ENCODE peak calls at places on chromosomes 7 and 10, in six cellular contexts. H is cardiac muscle cell, V is mesendoderm, Q is SJSA1, Y is aorta, M is substantia nigra. T is an unnamed sample.
A peak's percentile ranks its signal among the peaks of the same experiment; 100 is the strongest.

GRCh38 chr10:124250506-124250905 is 157.1 kb upstream of the CHST15 start:
- DNase-seq in H (no peak), V (no peak), Q (no peak), Y (no peak), M (no peak), T (no peak)

GRCh38 chr7:150339369-150339768 is 2.1 kb downstream of the RARRES2 start:
- DNase-seq in H (no peak), V (no peak), Q (no peak), Y (no peak), M (no peak), T (no peak)

GRCh38 chr10:76206797-76207352 is 775.5 kb downstream of the LRMDA start:
- DNase-seq in H (no peak), V (no peak), Q (no peak), Y (no peak), M (no peak), T (no peak)

GRCh38 chr10:7642612-7643011 is 24.2 kb downstream of the ITIH5 start:
- DNase-seq in H (no peak), V (no peak), Q (no peak), Y (no peak), M (no peak), T (no peak)

GRCh38 chr10:19977097-19977521 is 160.9 kb downstream of the PLXDC2 start:
- DNase-seq in H (no peak), V (peak; percentile 63), Q (no peak), Y (no peak), M (no peak), T (no peak)

GRCh38 chr7:52799817-52800216 is 235.6 kb upstream of the POM121L12 start:
- DNase-seq in H (no peak), V (no peak), Q (no peak), Y (no peak), M (no peak), T (no peak)

GRCh38 chr7:2954433-2954853 is 89.2 kb downstream of the CARD11 start:
- DNase-seq in H (no peak), V (no peak), Q (no peak), Y (no peak), M (no peak), T (no peak)

GRCh38 chr7:98462926-98463325 is 62.0 kb upstream of the BAIAP2L1 start:
- DNase-seq in H (no peak), V (no peak), Q (no peak), Y (no peak), M (no peak), T (no peak)

GRCh38 chr7:44793919-44794715 is 2.4 kb upstream of the PPIA start:
- DNase-seq in H (no peak), V (peak; percentile 36), Q (no peak), Y (no peak), M (no peak), T (no peak)

GRCh38 chr10:128540806-128541739 is 414.9 kb upstream of the MKI67 start:
- DNase-seq in H (peak; percentile 50), V (peak; percentile 56), Q (no peak), Y (no peak), M (peak; percentile 1), T (no peak)

GRCh38 chr10:13449296-13449695 is 79.5 kb downstream of the BEND7 start:
- DNase-seq in H (no peak), V (no peak), Q (no peak), Y (no peak), M (no peak), T (no peak)

GRCh38 chr10:110802551-110803238 is 69.0 kb upstream of the PDCD4 start:
- DNase-seq in H (no peak), V (peak; percentile 35), Q (peak; percentile 81), Y (peak; percentile 87), M (no peak), T (peak; percentile 72)

GRCh38 chr7:117386125-117386709 is 41.1 kb downstream of the ASZ1 start:
- DNase-seq in H (no peak), V (no peak), Q (no peak), Y (no peak), M (no peak), T (peak; percentile 41)

GRCh38 chr10:112389147-112389822 is 15.4 kb downstream of the ACSL5 start:
- DNase-seq in H (peak; percentile 15), V (peak; percentile 94), Q (peak; percentile 61), Y (no peak), M (no peak), T (no peak)

GRCh38 chr7:91850455-91850854 is 30.0 kb downstream of the MTERF1 start:
- DNase-seq in H (no peak), V (peak; percentile 40), Q (no peak), Y (no peak), M (no peak), T (no peak)

GRCh38 chr10:123858039-123858740 is 33.4 kb downstream of the CPXM2 start:
- DNase-seq in H (no peak), V (no peak), Q (no peak), Y (no peak), M (no peak), T (no peak)

GRCh38 chr7:157587051-157587450 is 250.2 kb downstream of the DNAJB6 start:
- DNase-seq in H (no peak), V (no peak), Q (no peak), Y (peak; percentile 64), M (no peak), T (no peak)

GRCh38 chr10:37225163-37225562 is 99.8 kb downstream of the ANKRD30A start:
- DNase-seq in H (no peak), V (no peak), Q (no peak), Y (no peak), M (no peak), T (no peak)

GRCh38 chr10:97718659-97719142 is 5.2 kb downstream of the MARVELD1 start:
- DNase-seq in H (no peak), V (no peak), Q (no peak), Y (peak; percentile 76), M (no peak), T (peak; percentile 73)

GRCh38 chr10:62779487-62780248 is 24.9 kb upstream of the ADO start:
- DNase-seq in H (no peak), V (no peak), Q (no peak), Y (no peak), M (no peak), T (no peak)

GRCh38 chr7:43872401-43873165 is 3.3 kb upstream of the MRPS24 start:
- DNase-seq in H (peak; percentile 7), V (peak; percentile 17), Q (peak; percentile 34), Y (peak; percentile 76), M (no peak), T (peak; percentile 57)

GRCh38 chr7:46444266-46444665 is 523.2 kb upstream of the IGFBP3 start:
- DNase-seq in H (no peak), V (no peak), Q (no peak), Y (no peak), M (no peak), T (no peak)

GRCh38 chr7:120994512-120995363 is 6.2 kb downstream of the CPED1 start:
- DNase-seq in H (no peak), V (no peak), Q (no peak), Y (no peak), M (no peak), T (no peak)
- H3K27ac ChIP-seq in H (no peak overlapping the region), V (no peak overlapping the region), Q (no peak overlapping the region), Y (no peak overlapping the region), M (no peak overlapping the region), T (peak overlapping the region; percentile 96)

DNA sequence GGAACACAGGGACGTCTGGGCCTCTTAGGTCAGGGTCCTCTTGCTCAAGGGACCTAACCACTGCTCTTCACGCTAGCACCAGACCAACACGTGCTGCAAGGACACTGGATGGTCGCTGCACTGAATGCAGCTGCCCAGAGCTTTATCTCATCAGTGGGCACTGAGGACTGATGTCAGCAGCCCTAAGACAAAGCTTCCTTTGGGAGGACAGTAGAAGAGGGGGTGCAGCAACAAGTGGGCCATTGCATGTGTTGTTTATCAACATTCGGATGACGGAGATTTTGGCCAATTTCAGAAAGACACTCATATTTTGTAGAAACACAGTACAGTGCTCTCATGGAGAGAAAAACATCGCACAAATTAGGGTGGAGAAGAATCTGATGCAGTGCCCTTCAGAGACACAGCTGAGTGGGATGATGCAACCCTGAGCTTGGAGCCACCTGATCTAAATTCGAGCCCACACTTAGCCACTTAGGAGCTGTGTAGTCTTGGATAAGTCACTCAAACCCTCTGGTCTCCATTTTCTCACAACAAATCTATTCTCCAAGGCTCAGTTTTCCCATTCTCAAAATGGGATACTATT is 1.7 kb downstream of the OPALIN start:
- DNase-seq in H (no peak), V (no peak), Q (no peak), Y (no peak), M (peak; percentile 73), T (no peak)
- H3K27ac ChIP-seq in H (no peak overlapping the region), V (no peak overlapping the region), Q (no peak overlapping the region), Y (no peak overlapping the region), M (peak overlapping the region; percentile 89), T (no peak overlapping the region)

GRCh38 chr7:101373812-101374612 is 11.3 kb downstream of the COL26A1 start:
- DNase-seq in H (no peak), V (peak; percentile 63), Q (no peak), Y (no peak), M (no peak), T (no peak)

GRCh38 chr7:101367676-101368075 is 5.0 kb downstream of the COL26A1 start:
- DNase-seq in H (no peak), V (no peak), Q (no peak), Y (no peak), M (no peak), T (no peak)

GRCh38 chr7:101368422-101369165 is 5.9 kb downstream of the COL26A1 start:
- DNase-seq in H (no peak), V (peak; percentile 79), Q (no peak), Y (no peak), M (no peak), T (no peak)

GRCh38 chr7:101374990-101375389 is 12.3 kb downstream of the COL26A1 start:
- DNase-seq in H (no peak), V (no peak), Q (no peak), Y (no peak), M (no peak), T (no peak)

DNA sequence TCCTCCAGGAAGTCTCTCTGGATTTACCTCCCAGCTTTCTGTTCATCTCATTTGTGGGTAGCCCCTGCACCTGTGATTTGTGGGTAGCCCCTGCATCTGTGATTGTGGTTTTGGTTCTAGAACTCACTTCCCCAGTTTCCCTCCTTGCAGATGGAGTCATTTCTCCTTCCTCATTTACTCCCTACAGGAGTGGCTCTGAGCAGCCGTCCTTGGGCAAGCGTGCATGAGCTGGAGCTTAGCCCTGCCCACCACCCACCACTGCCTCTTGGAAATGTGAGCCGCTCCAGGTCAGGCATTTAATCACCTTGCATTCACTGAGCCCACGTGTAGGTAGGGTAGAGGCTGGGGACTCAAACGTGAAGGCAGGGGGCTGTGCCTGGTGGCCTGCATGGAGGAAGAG is 8.2 kb downstream of the COL26A1 start:
- DNase-seq in H (no peak), V (no peak), Q (no peak), Y (no peak), M (no peak), T (no peak)
- H3K27ac ChIP-seq in H (no peak overlapping the region), V (no peak overlapping the region), Q (no peak overlapping the region), Y (no peak overlapping the region), M (no peak overlapping the region), T (no peak overlapping the region)

DNA sequence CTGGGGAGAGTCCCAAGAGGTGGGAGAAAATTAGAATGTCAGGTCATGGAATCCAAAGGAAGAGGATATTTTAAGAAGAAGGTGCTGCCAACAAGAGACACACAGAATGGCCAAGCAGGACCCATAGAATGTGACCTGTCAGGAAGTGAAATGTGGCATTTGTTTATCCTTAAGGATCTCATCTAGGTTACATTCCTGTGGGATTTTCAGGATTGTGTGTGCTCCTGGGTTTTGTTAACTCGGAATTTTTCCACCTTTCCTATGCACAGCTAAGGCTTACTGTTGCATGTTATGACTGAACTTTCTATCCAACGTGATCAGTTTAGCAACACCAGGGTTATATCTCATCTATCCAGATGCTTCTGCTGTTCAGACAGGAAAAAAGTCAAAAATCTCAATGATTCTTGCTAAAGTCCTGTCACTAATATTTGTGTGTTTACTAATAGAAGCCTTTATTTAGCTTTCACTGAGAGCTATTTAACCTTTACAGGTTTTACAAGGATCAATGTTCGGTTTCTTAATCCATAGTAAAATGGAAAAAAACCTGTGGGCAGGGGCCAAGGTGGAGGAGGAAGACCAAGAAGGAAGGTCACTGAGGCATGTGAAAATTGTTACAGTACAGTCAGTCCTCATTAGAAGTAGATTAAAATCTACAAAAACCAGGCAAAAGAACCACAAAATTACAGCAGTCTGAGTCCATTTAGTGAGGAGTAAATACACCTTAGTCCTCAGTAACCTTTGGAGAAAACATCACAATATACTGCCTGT is 437.8 kb upstream of the NPVF start:
- DNase-seq in H (no peak), V (peak; percentile 18), Q (no peak), Y (no peak), M (no peak), T (no peak)
- H3K27ac ChIP-seq in H (no peak overlapping the region), V (no peak overlapping the region), Q (no peak overlapping the region), Y (no peak overlapping the region), M (no peak overlapping the region), T (peak overlapping the region; percentile 82)

T was measured in uterus.